ENCODE peak calls at places on chromosomes 5 and 9, in five cellular contexts. S is transverse colon, Y is sigmoid colon, N is GM12878, H is HepG2. C is an unnamed sample.

GRCh38 chr9:137589441-137590122 is 730 bp downstream of the ZMYND19 start:
- DNase-seq in H (no peak), Y (no peak), S (no peak), N (no peak), C (no peak)

GRCh38 chr5:38249812-38250211 is 8.5 kb upstream of the EGFLAM start:
- DNase-seq in Y (no peak), N (no peak), S (no peak), H (no peak), C (no peak)

GRCh38 chr5:141521244-141521781 is 32.4 kb downstream of the PCDHGC5 start:
- DNase-seq in S (peak), N (no peak), Y (no peak), H (peak), C (no peak)

GRCh38 chr9:129676970-129677369 is 11.5 kb downstream of the PRRX2 start:
- DNase-seq in S (no peak), N (no peak), Y (no peak), H (peak), C (no peak)

GRCh38 chr5:176578391-176578808 is 29.3 kb downstream of the CDHR2 start:
- DNase-seq in N (no peak), H (peak), Y (no peak), S (peak), C (peak)

GRCh38 chr5:85556464-85556863 is 1061.3 kb upstream of the COX7C start:
- DNase-seq in Y (no peak), S (no peak), H (no peak), N (no peak), C (no peak)

GRCh38 chr5:67149933-67150523 is 46.6 kb downstream of the CD180 start:
- DNase-seq in Y (no peak), H (no peak), S (no peak), N (no peak), C (no peak)

GRCh38 chr5:4387295-4387694 is 752.8 kb upstream of the ADAMTS16 start:
- DNase-seq in N (no peak), H (no peak), S (no peak), Y (no peak), C (no peak)

GRCh38 chr5:181234116-181234454 is 9.6 kb downstream of the RACK1 start:
- DNase-seq in Y (no peak), S (no peak), N (no peak), H (no peak), C (no peak)

GRCh38 chr9:89398651-89399050 is 80.4 kb downstream of the SECISBP2 start:
- DNase-seq in N (no peak), S (no peak), Y (no peak), H (no peak), C (no peak)
- TF ChIP-seq POLR2AphosphoS5 in N (no peak), S (no peak), Y (no peak), H (no peak), C (no peak)

GRCh38 chr5:149615976-149616375 is 34.7 kb downstream of the ARHGEF37 start:
- DNase-seq in N (no peak), H (no peak), S (no peak), Y (peak), C (no peak)
- TF ChIP-seq POLR2A in N (no peak), H (no peak), S (no peak), Y (no peak), C (no peak)

GRCh38 chr5:93589348-93589662 is 6.3 kb downstream of the NR2F1 start:
- DNase-seq in N (no peak), H (no peak), Y (no peak), S (no peak), C (no peak)

GRCh38 chr5:93589812-93590215 is 6.8 kb downstream of the NR2F1 start:
- DNase-seq in S (no peak), H (no peak), N (no peak), Y (no peak), C (no peak)

GRCh38 chr5:93590511-93590910 is 7.5 kb downstream of the NR2F1 start:
- DNase-seq in N (no peak), Y (no peak), H (no peak), S (no peak), C (no peak)

GRCh38 chr5:93592866-93593265 is 9.8 kb downstream of the NR2F1 start:
- DNase-seq in S (no peak), H (no peak), Y (no peak), N (no peak), C (no peak)

DNA sequence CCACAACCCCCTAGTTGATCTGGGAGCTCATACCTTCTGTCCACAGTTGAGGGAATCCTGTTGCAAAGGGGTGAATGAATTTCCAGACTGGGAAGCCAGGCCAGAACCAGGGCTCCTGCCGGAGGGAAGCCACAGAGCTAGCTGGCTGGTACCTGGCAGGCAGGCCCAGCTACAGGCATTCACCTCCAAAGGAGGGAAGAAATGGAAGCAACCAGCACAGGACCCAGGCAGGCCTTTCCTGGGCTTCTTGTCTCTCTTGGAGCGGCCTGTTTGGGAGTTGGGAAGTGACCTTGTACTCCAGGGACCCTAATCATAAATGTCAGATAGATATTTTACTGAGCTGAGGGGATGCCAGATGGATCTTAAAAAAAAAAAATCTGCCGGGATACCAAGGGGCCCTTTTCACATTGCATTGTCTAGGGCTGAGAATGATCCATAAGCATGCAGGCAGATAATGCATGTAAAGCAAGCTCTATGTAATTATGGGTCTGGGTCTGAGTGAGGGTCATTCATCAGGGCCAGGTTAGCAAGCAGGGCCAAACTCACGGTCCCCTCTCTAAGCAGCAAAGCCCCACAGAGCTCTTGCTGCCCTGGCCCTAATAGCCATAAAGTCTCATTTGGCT is 8.4 kb downstream of the NR2F1 start:
- DNase-seq in S (no peak), H (no peak), N (no peak), Y (no peak), C (no peak)
- H3K4me3 ChIP-seq in S (no peak), H (no peak), N (no peak), Y (no peak), C (no peak)

GRCh38 chr9:84921175-84921574 is 251.6 kb downstream of the NTRK2 start:
- DNase-seq in N (no peak), S (no peak), H (no peak), Y (no peak), C (no peak)

GRCh38 chr9:84919498-84919897 is 250.0 kb downstream of the NTRK2 start:
- DNase-seq in H (no peak), S (no peak), Y (no peak), N (no peak), C (no peak)

GRCh38 chr9:84922051-84922450 is 252.5 kb downstream of the NTRK2 start:
- DNase-seq in H (no peak), Y (no peak), N (no peak), S (no peak), C (no peak)

DNA sequence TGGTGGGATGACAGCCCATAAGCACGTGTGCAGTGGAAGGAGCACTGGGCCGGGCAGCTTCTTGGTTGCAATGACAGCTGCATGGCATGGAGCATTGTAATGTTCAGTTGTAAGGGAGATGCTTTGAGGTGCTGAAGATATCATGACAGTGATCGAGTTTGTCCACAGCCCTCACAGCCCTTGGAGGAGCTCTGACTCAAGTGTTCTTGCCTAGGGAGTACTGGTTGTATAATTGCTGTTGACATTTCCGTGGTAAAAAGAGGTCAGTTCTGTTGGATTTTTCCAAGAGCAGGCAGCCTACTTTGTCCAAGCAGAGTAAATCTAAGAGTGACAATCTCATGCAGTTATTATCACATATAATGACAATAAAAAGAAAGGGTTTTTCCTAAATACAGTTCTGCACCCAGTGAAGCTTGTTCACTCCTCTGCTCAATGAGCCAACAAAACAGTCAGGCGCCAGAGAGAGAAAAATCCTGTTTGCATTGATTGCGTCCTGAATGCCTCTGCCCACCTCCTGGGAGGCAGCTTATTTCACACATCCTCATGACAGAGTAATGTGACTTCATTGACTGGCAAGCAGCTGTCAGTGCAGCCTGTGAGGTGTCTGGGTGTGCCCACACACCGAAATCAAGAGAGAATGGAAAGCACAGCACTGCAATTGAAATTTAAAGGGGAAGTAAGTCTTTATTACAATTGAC is 248.0 kb downstream of the NTRK2 start:
- DNase-seq in H (no peak), Y (no peak), N (no peak), S (peak), C (no peak)
- TF ChIP-seq POLR2AphosphoS5 in H (no peak), Y (no peak), N (no peak), S (no peak), C (no peak)

GRCh38 chr5:127070243-127070642 is 3.1 kb downstream of the C5orf63 start:
- DNase-seq in H (no peak), Y (no peak), N (no peak), S (no peak), C (no peak)

GRCh38 chr5:127076730-127077129 is 3.4 kb upstream of the C5orf63 start:
- DNase-seq in S (no peak), Y (no peak), N (no peak), H (no peak), C (no peak)

GRCh38 chr5:127077346-127077745 is 4.0 kb upstream of the C5orf63 start:
- DNase-seq in H (no peak), N (no peak), Y (no peak), S (no peak), C (no peak)

GRCh38 chr5:127074466-127074865 is 1.2 kb upstream of the C5orf63 start:
- DNase-seq in H (no peak), N (no peak), Y (no peak), S (no peak), C (no peak)

GRCh38 chr5:127072861-127073846 is at the start of gene C5orf63:
- DNase-seq in N (peak), Y (peak), S (peak), H (peak), C (peak)
- TF ChIP-seq POLR2A in N (peak), Y (no peak), S (peak), H (peak), C (no peak)

GRCh38 chr9:128456613-128457061 is 831 bp downstream of the ODF2 start:
- DNase-seq in Y (peak), S (peak), N (no peak), H (peak), C (peak)

GRCh38 chr9:128454991-128455390 is 815 bp upstream of the ODF2 start:
- DNase-seq in S (no peak), Y (no peak), H (peak), N (no peak), C (no peak)

GRCh38 chr9:128455849-128456612 is at the start of gene ODF2:
- DNase-seq in N (peak), S (peak), H (peak), Y (peak), C (peak)

GRCh38 chr9:128457207-128457606 is 1.4 kb downstream of the ODF2 start:
- DNase-seq in Y (no peak), S (no peak), N (no peak), H (no peak), C (no peak)

DNA sequence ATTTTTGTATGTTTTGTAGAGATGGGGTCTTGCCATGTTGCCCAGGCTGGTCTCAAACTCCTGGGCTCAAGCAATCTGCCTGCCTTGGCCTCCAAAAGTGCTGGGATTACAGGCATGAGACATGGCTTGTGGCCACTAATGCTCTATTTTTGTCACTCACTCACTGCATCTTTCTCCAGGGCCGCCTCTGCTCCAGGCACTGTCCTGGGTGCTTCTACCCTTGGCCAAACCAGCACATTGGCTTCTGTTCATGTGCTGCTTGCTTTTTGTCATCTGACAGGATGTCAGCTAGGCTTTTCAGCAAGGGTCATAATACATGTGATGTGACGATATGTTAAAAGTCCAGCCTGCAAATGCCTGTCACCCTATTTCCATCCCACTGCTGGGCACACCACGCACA is 3.2 kb downstream of the ODF2 start:
- DNase-seq in S (no peak), Y (no peak), H (no peak), N (no peak), C (no peak)
- H3K4me3 ChIP-seq in S (no peak), Y (no peak), H (no peak), N (no peak), C (no peak)

GRCh38 chr5:166358127-166358840 is 1933.2 kb upstream of the WWC1 start:
- DNase-seq in N (no peak), Y (no peak), S (no peak), H (no peak), C (no peak)

GRCh38 chr5:166367391-166367790 is 1924.1 kb upstream of the WWC1 start:
- DNase-seq in Y (no peak), N (no peak), H (no peak), S (no peak), C (no peak)

GRCh38 chr5:166365164-166365563 is 1926.3 kb upstream of the WWC1 start:
- DNase-seq in S (no peak), H (no peak), N (no peak), Y (no peak), C (no peak)

GRCh38 chr5:166363071-166363470 is 1928.4 kb upstream of the WWC1 start:
- DNase-seq in H (no peak), Y (no peak), S (no peak), N (no peak), C (no peak)
- TF ChIP-seq POLR2AphosphoS5 in H (no peak), Y (no peak), S (no peak), N (no peak), C (no peak)

C was measured in prostate gland.